ENCODE peak calls at places on chromosomes 7 and 10, in ten cellular contexts. C is vagina, G is body of pancreas, A is esophagus squamous epithelium, I is HepG2, M is H54, T is lower leg skin, R is GM12878, Q is spleen, Z is uterus. D is an unnamed sample.
A peak's percentile ranks its signal among the peaks of the same experiment; 100 is the strongest.

GRCh38 chr10:64011871-64012714 is 490.9 kb downstream of the REEP3 start:
- DNase-seq in C (no peak), G (no peak), A (no peak), I (no peak), M (no peak), T (no peak), R (no peak), Q (no peak), Z (no peak), D (no peak)

GRCh38 chr7:117582219-117582704 is 102.4 kb downstream of the CFTR start:
- DNase-seq in C (peak; percentile 87), G (peak; percentile 48), A (no peak), I (no peak), M (peak; percentile 5), T (no peak), R (no peak), Q (no peak), Z (no peak), D (no peak)

GRCh38 chr7:40194743-40195142 is 59.9 kb downstream of the SUGCT start:
- DNase-seq in C (no peak), G (no peak), A (no peak), I (no peak), M (no peak), T (peak; percentile 27), R (no peak), Q (no peak), Z (no peak), D (no peak)

GRCh38 chr10:125203186-125203800 is 42.9 kb upstream of the CTBP2 start:
- DNase-seq in C (no peak), G (no peak), A (no peak), I (no peak), M (no peak), T (no peak), R (no peak), Q (peak; percentile 13), Z (no peak), D (no peak)

GRCh38 chr10:59885430-59886134 is 20.8 kb downstream of the CCDC6 start:
- DNase-seq in C (no peak), G (no peak), A (no peak), I (no peak), M (no peak), T (no peak), R (peak; percentile 85), Q (no peak), Z (no peak), D (peak; percentile 30)

GRCh38 chr7:85041599-85042216 is 145.1 kb downstream of the SEMA3D start:
- DNase-seq in C (no peak), G (peak; percentile 69), A (no peak), I (peak; percentile 55), M (peak; percentile 2), T (peak; percentile 59), R (peak; percentile 3), Q (peak; percentile 65), Z (peak; percentile 23), D (peak; percentile 50)

GRCh38 chr7:44769381-44770209 is 20.9 kb downstream of the ZMIZ2 start:
- DNase-seq in C (no peak), G (peak; percentile 51), A (no peak), I (no peak), M (peak; percentile 59), T (no peak), R (peak; percentile 80), Q (no peak), Z (no peak), D (no peak)

GRCh38 chr7:94481246-94481645 is 28.4 kb upstream of the CASD1 start:
- DNase-seq in C (no peak), G (no peak), A (no peak), I (no peak), M (no peak), T (no peak), R (no peak), Q (no peak), Z (no peak), D (no peak)

DNA sequence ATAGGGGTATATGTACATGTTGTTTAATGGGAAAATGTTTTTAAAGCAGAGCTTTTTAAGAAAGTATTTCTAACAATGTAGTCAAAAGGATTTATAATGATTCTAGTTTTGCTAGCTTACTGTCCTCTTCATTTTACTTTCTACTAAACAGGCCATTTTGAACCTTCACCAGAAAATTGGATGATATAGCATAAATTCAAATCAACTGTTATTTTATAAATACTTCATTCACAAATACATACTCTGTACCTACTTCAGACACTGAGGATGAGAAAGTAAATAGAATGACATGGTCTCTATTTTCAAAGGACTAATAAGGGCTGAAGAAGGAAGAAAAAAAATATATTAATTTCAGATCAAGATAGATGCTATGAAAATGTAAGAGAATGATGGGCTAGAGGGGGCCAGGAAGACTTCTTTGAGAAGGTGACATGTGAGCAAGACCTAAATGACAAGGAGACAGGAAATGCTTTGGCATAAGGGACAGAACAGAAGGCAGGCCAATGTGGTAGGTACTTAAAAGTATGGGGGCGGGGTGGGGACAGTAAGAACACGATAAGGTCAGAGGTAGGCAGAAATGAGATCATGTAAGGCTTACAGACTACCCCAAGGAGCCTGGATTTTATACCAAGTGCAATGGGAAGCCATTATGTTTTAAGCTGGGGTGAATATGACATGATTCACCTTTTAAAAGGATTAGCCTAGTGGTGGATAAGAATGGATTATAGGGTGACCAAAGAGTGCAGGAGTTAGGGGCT is 5.2 kb downstream of the NAMPT start:
- DNase-seq in C (no peak), G (no peak), A (no peak), I (no peak), M (no peak), T (no peak), R (no peak), Q (no peak), Z (no peak), D (no peak)
- TF ChIP-seq POLR2A in C (no peak), G (no peak), A (no peak), I (no peak), M (no peak), T (no peak), R (no peak), Q (no peak), Z (no peak), D (no peak)

GRCh38 chr10:110221044-110221720 is 13.8 kb downstream of the MXI1 start:
- DNase-seq in C (no peak), G (no peak), A (no peak), I (no peak), M (no peak), T (no peak), R (no peak), Q (no peak), Z (no peak), D (peak; percentile 94)

GRCh38 chr10:110222896-110223675 is 15.7 kb downstream of the MXI1 start:
- DNase-seq in C (no peak), G (no peak), A (no peak), I (no peak), M (no peak), T (no peak), R (no peak), Q (no peak), Z (no peak), D (no peak)

GRCh38 chr10:110220383-110220782 is 13.0 kb downstream of the MXI1 start:
- DNase-seq in C (no peak), G (peak; percentile 61), A (no peak), I (no peak), M (no peak), T (no peak), R (no peak), Q (no peak), Z (no peak), D (peak; percentile 73)

GRCh38 chr10:110219884-110220283 is 12.5 kb downstream of the MXI1 start:
- DNase-seq in C (no peak), G (no peak), A (no peak), I (no peak), M (no peak), T (no peak), R (no peak), Q (no peak), Z (no peak), D (no peak)

GRCh38 chr10:110221721-110222261 is 14.4 kb downstream of the MXI1 start:
- DNase-seq in C (peak; percentile 95), G (peak; percentile 87), A (no peak), I (no peak), M (peak; percentile 83), T (peak; percentile 69), R (no peak), Q (peak; percentile 86), Z (peak; percentile 92), D (peak; percentile 98)
- TF ChIP-seq POLR2A in C (no peak), G (no peak), A (no peak), I (no peak), M (no peak), T (no peak), R (no peak), Q (no peak), Z (peak; percentile 68), D (peak; percentile 92)

DNA sequence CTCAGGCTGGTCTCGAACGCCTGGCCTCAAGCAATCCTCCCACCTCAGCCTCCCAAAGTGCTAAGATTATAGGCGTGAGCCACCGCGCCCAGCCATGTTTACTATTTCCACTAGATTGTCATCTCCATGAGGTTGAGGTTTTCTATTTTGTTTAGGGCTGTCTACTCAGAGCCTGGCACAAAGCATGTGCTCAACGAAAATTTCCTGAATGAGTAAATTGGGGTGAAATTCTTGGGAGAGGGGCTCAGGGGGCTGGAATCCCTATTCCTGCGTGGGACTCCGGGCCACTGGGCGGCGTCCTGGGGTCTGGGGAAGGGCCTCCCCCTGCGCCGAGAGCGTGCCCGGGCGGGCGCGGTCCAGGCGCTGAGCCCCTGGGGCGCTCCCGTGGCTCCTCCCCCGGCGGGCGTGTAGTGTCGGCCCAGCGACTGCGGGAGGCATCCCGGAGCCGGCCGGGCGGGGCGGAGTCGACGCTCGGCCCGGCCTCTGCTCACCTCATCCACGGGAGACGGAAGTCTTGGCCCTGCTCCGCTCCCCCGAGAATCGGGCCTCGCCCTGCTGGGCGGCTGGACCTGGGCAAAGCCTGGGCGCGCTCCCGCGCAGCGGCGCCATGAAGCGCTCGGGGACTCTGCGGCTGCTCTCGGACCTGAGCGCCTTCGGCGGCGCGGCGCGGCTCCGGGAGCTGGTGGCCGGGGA is at the start of gene HPS6:
- DNase-seq in C (no peak), G (peak; percentile 93), A (no peak), I (peak; percentile 81), M (peak; percentile 95), T (peak; percentile 89), R (peak; percentile 61), Q (peak; percentile 99), Z (peak; percentile 87), D (peak; percentile 95)
- TF ChIP-seq POLR2A in C (no peak), G (peak; percentile 92), A (no peak), I (peak; percentile 87), M (peak; percentile 85), T (no peak), R (peak; percentile 89), Q (peak; percentile 32), Z (peak; percentile 47), D (peak; percentile 89)

GRCh38 chr10:45420453-45421192 is 46.6 kb downstream of the ALOX5 start:
- DNase-seq in C (peak; percentile 87), G (peak; percentile 98), A (peak; percentile 13), I (no peak), M (peak; percentile 62), T (peak; percentile 49), R (peak; percentile 90), Q (peak; percentile 90), Z (peak; percentile 74), D (peak; percentile 69)

GRCh38 chr10:45421231-45422097 is 47.4 kb downstream of the ALOX5 start:
- DNase-seq in C (peak; percentile 85), G (peak; percentile 25), A (no peak), I (no peak), M (no peak), T (no peak), R (no peak), Q (peak; percentile 80), Z (no peak), D (peak; percentile 62)

GRCh38 chr10:45418859-45419672 is 45.0 kb downstream of the ALOX5 start:
- DNase-seq in C (peak; percentile 86), G (peak; percentile 49), A (no peak), I (peak; percentile 16), M (no peak), T (peak; percentile 48), R (peak; percentile 51), Q (peak; percentile 93), Z (peak; percentile 66), D (peak; percentile 74)

GRCh38 chr10:45418417-45418858 is 44.4 kb downstream of the ALOX5 start:
- DNase-seq in C (peak; percentile 86), G (no peak), A (no peak), I (no peak), M (no peak), T (no peak), R (no peak), Q (no peak), Z (no peak), D (no peak)

GRCh38 chr10:45419673-45420020 is 45.6 kb downstream of the ALOX5 start:
- DNase-seq in C (peak; percentile 87), G (no peak), A (no peak), I (no peak), M (no peak), T (no peak), R (no peak), Q (no peak), Z (no peak), D (no peak)
- TF ChIP-seq POLR2A in C (no peak), G (no peak), A (no peak), I (no peak), M (no peak), T (no peak), R (no peak), Q (no peak), Z (no peak), D (peak; percentile 70)

D was measured in erythroblast.